ENCODE peak calls at places on chromosomes 16 and 17, in five cellular contexts. Z, Q, A, F and K are unnamed samples.

GRCh38 chr16:3774156-3774767 is 56.9 kb upstream of the TRAP1 start:
- DNase-seq in Z (no peak), Q (peak), A (no peak), F (no peak), K (peak)

GRCh38 chr17:41520821-41521521 is 2.3 kb upstream of the KRT15 start:
- DNase-seq in Z (no peak), Q (peak), A (no peak), F (no peak), K (peak)

GRCh38 chr16:91484-91883 is 13.5 kb downstream of the MPG start:
- DNase-seq in Z (no peak), Q (no peak), A (peak), F (no peak), K (peak)

GRCh38 chr17:26818736-26819135 is 475.2 kb upstream of the WSB1 start:
- DNase-seq in Z (no peak), Q (no peak), A (no peak), F (no peak), K (no peak)

GRCh38 chr16:80824623-80825364 is 20.4 kb upstream of the CDYL2 start:
- DNase-seq in Z (no peak), Q (peak), A (peak), F (peak), K (no peak)

GRCh38 chr17:40949406-40949805 is 12.0 kb upstream of the KRT23 start:
- DNase-seq in Z (no peak), Q (no peak), A (peak), F (no peak), K (no peak)

GRCh38 chr17:10099051-10099571 is 99.3 kb downstream of the GAS7 start:
- DNase-seq in Z (no peak), Q (no peak), A (no peak), F (no peak), K (no peak)

GRCh38 chr16:56681939-56682702 is at the start of gene MT1X:
- DNase-seq in Z (peak), Q (peak), A (peak), F (peak), K (peak)

GRCh38 chr17:58308985-58309917 is 19.3 kb downstream of the TSPOAP1 start:
- DNase-seq in Z (no peak), Q (no peak), A (no peak), F (no peak), K (no peak)

DNA sequence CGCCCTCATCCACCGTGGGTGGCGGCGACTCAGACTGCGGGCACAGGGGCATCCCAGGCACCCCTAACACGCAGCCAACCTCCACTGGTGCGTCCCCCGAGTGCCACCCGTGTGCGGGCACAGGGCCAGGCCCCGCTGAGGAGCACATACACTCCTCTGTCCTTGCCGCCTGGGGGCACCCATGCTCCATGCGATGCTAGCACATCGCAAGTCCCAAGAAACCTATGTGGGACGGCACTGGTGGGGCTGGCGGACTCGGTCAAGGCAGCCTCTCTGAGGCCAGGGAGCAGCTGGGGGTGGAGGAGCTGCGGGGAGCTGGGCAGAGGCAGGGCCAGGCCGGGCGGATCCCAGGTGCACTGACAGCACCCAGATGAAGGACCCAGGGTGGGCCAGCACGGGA is 4.0 kb downstream of the ZNF598 start:
- DNase-seq in Z (peak), Q (peak), A (no peak), F (no peak), K (no peak)
- TF ChIP-seq CTCF in Z (no peak), Q (peak), A (no peak), F (no peak), K (no peak)

GRCh38 chr17:8913091-8913490 is 45.6 kb upstream of the PIK3R6 start:
- DNase-seq in Z (no peak), Q (no peak), A (no peak), F (no peak), K (no peak)

GRCh38 chr17:8913879-8914278 is 46.4 kb upstream of the PIK3R6 start:
- DNase-seq in Z (no peak), Q (no peak), A (no peak), F (no peak), K (no peak)

GRCh38 chr17:8914554-8914953 is 47.1 kb upstream of the PIK3R6 start:
- DNase-seq in Z (no peak), Q (no peak), A (no peak), F (no peak), K (no peak)

GRCh38 chr17:8911205-8911604 is 43.7 kb upstream of the PIK3R6 start:
- DNase-seq in Z (no peak), Q (no peak), A (no peak), F (no peak), K (no peak)

DNA sequence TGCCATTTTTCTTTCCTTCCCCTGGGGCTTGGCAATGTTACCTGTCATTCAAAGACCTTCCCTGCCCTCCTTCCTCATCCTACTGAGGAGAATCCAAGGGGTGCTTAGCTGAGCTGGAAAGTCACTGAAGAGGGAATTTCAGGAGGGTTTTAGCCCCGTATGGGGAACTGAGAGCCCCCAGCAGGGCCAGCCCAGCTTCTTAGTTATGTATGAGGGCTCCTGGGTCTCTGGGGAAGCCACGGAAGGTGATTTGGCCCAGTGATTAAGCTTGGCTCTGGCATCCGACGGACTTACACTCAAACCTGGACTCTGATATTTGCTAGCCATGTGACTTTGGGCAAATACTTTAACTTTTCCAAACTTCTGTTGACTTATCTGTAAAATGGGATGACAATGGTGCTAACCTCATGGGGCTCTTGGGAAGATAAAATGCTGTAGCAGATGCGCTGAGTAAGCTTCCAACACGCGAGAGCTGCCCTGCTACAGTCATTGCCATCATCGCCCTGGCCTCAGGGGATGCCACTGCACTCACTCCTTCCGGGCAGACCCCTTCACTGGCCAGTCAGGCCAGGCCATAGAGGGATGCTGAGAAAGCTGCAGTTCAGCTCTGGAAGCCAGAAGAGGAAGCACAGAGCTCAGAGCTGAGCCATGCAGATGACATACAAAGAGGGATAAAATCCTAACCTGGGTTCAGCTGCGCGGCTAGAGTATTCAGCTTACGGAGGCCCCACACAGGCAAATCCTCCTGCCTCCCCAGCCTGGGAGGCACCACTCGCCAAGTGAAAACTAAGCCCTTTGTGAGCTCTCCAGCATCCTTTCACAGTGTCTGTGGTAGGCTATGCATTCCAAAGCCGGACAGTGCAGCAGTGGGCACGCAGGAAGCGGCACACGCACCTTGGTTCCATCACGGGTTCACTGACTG is 44.8 kb upstream of the PIK3R6 start:
- DNase-seq in Z (no peak), Q (no peak), A (no peak), F (no peak), K (no peak)
- TF ChIP-seq CTCF in Z (no peak), Q (no peak), A (no peak), F (no peak), K (no peak)

GRCh38 chr17:37190493-37190892 is 185.3 kb upstream of the C17orf78 start:
- DNase-seq in Z (no peak), Q (no peak), A (no peak), F (no peak), K (no peak)
- TF ChIP-seq CTCF in Z (no peak), Q (peak), A (peak), F (no peak), K (peak)

GRCh38 chr17:17570207-17570797 is 21.2 kb downstream of the PEMT start:
- DNase-seq in Z (no peak), Q (peak), A (peak), F (peak), K (peak)
- TF ChIP-seq CTCF in Z (no peak), Q (peak), A (peak), F (peak), K (peak)

DNA sequence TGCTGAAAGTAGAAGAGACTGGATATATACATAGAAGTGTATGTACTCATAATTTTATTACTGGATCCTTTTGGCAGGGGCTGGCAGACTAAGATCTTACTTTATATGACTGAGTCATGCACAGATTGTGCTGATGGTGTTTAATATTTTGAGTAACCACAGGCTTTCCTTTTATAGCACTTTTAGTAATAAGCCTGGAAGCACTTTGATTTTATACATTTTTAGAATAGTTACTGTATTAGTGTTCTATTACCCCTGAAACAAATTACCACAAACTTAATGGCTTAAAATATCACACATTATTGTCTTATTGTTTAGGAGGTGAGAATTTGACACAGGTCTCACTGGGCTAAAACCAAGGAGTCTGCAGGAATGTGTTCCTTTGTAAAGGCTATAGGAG is 113.4 kb upstream of the CDH8 start:
- DNase-seq in Z (no peak), Q (no peak), A (no peak), F (no peak), K (no peak)
- TF ChIP-seq CTCF in Z (no peak), Q (no peak), A (no peak), F (no peak), K (no peak)

GRCh38 chr17:44074231-44074910 is 3.8 kb downstream of the G6PC3 start:
- DNase-seq in Z (no peak), Q (no peak), A (no peak), F (no peak), K (no peak)
- TF ChIP-seq CTCF in Z (no peak), Q (peak), A (no peak), F (no peak), K (no peak)

GRCh38 chr17:35374766-35375344 is 1.4 kb upstream of the SLFN11 start:
- DNase-seq in Z (no peak), Q (no peak), A (no peak), F (no peak), K (no peak)
- TF ChIP-seq CTCF in Z (no peak), Q (no peak), A (no peak), F (no peak), K (no peak)

GRCh38 chr16:73046484-73047214 is 1.3 kb downstream of the ZFHX3 start:
- DNase-seq in Z (no peak), Q (no peak), A (no peak), F (no peak), K (no peak)

GRCh38 chr16:73048292-73049050 is 543 bp upstream of the ZFHX3 start:
- DNase-seq in Z (peak), Q (peak), A (peak), F (peak), K (peak)

GRCh38 chr16:73049051-73049910 is 1.4 kb upstream of the ZFHX3 start:
- DNase-seq in Z (no peak), Q (no peak), A (no peak), F (no peak), K (no peak)

GRCh38 chr16:73047221-73047535 is 750 bp downstream of the ZFHX3 start:
- DNase-seq in Z (no peak), Q (no peak), A (no peak), F (no peak), K (no peak)

GRCh38 chr16:73047536-73048291 is at the start of gene ZFHX3:
- DNase-seq in Z (peak), Q (peak), A (peak), F (peak), K (peak)
- TF ChIP-seq CTCF in Z (no peak), Q (peak), A (no peak), F (no peak), K (peak)

GRCh38 chr17:75615301-75615700 is 17.9 kb upstream of the SMIM5 start:
- DNase-seq in Z (no peak), Q (peak), A (no peak), F (no peak), K (no peak)
- TF ChIP-seq CTCF in Z (no peak), Q (peak), A (no peak), F (no peak), K (no peak)